ENCODE peak calls at places on chromosomes 1 and 21, in nine cellular contexts. I, T, Z, N, M, B, C, U and J are unnamed samples.

GRCh38 chr1:115302390-115302961 is 35.6 kb downstream of the NGF start:
- DNase-seq in U (no peak), M (no peak), Z (no peak), N (no peak), C (no peak), I (no peak), B (peak; percentile 90), T (no peak), J (no peak)

GRCh38 chr1:59857679-59858354 is 43.1 kb downstream of the HOOK1 start:
- DNase-seq in I (no peak), Z (no peak), U (no peak), T (no peak), N (no peak), C (no peak), M (no peak), B (no peak), J (no peak)

GRCh38 chr1:223041481-223041880 is 101.6 kb downstream of the TLR5 start:
- DNase-seq in B (no peak), I (no peak), Z (no peak), M (no peak), T (no peak), U (no peak), N (no peak), C (no peak), J (no peak)

GRCh38 chr1:185681034-185681633 is 53.1 kb upstream of the HMCN1 start:
- DNase-seq in B (peak; percentile 67), C (peak; percentile 25), U (peak; percentile 60), I (peak; percentile 78), N (peak; percentile 27), M (no peak), Z (peak; percentile 45), T (no peak), J (no peak)

GRCh38 chr21:46317710-46318463 is 5.8 kb downstream of the C21orf58 start:
- DNase-seq in U (no peak), T (no peak), M (no peak), C (peak; percentile 40), I (peak; percentile 54), N (no peak), Z (no peak), B (no peak), J (no peak)

GRCh38 chr1:5269901-5270300 is 615.5 kb downstream of the AJAP1 start:
- DNase-seq in I (no peak), N (no peak), M (no peak), U (no peak), Z (no peak), C (no peak), T (no peak), B (no peak), J (no peak)

GRCh38 chr21:37653201-37653600 is 263.1 kb downstream of the KCNJ6 start:
- DNase-seq in C (no peak), B (no peak), U (no peak), I (no peak), Z (no peak), N (no peak), M (no peak), T (no peak), J (no peak)

GRCh38 chr1:217907504-217907903 is 276.4 kb downstream of the SPATA17 start:
- DNase-seq in M (no peak), U (peak; percentile 79), N (no peak), Z (no peak), B (peak; percentile 15), C (no peak), I (no peak), T (no peak), J (peak; percentile 3)

GRCh38 chr21:37341254-37341960 is 25.2 kb upstream of the DYRK1A start:
- DNase-seq in T (no peak), M (peak; percentile 16), B (no peak), I (no peak), N (no peak), C (no peak), U (no peak), Z (no peak), J (no peak)

GRCh38 chr1:67489643-67490042 is 59.4 kb upstream of the SERBP1 start:
- DNase-seq in N (no peak), T (no peak), I (peak; percentile 47), M (no peak), C (no peak), B (peak; percentile 33), Z (peak; percentile 13), U (peak; percentile 27), J (no peak)

GRCh38 chr1:230050973-230051735 is 15.9 kb upstream of the GALNT2 start:
- DNase-seq in M (no peak), T (no peak), C (no peak), N (no peak), I (no peak), U (no peak), B (no peak), Z (no peak), J (no peak)

GRCh38 chr1:2159124-2159523 is 35.4 kb downstream of the FAAP20 start:
- DNase-seq in B (no peak), T (no peak), I (no peak), Z (no peak), N (no peak), U (peak; percentile 48), M (no peak), C (no peak), J (no peak)

GRCh38 chr1:179953974-179954493 is 576 bp upstream of the CEP350 start:
- DNase-seq in T (no peak), N (no peak), B (peak; percentile 65), U (peak; percentile 81), C (peak; percentile 8), Z (no peak), I (peak; percentile 35), M (peak; percentile 23), J (no peak)

GRCh38 chr1:63454269-63454668 is 68.8 kb downstream of the ITGB3BP start:
- DNase-seq in N (no peak), Z (no peak), B (peak; percentile 44), M (no peak), T (no peak), I (peak; percentile 51), U (peak; percentile 17), C (no peak), J (no peak)

GRCh38 chr1:170530972-170531757 is 801 bp upstream of the GORAB start:
- DNase-seq in T (no peak), M (no peak), Z (no peak), I (peak; percentile 49), C (peak; percentile 12), N (peak; percentile 10), B (no peak), U (peak; percentile 1), J (no peak)

GRCh38 chr1:94787676-94788075 is 32.5 kb upstream of the SLC44A3 start:
- DNase-seq in I (no peak), M (no peak), Z (no peak), C (no peak), N (no peak), T (no peak), B (no peak), U (no peak), J (no peak)

DNA sequence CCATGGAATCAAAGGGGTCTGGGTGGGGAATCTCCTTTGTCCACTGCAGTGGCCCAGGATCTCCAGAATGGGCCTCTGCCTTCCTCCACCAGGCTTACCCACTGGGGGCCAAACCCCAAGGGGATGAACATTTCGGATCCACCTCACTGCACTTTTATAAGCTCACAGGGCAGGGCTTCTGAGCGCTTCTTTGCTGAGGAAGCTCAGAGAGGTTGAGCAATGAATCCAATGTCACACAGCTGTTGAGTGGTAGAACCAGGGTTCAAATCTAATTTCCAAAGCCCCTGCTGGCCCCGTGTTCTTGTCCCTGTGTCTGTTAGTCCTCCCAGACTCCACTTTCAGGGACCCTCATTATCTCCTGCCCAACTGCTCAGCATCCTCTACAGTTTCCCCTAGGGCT is 250.8 kb downstream of the GRIK3 start:
- DNase-seq in N (no peak), T (no peak), B (no peak), M (no peak), Z (no peak), C (no peak), U (no peak), I (no peak), J (no peak)
- H3K4me3 ChIP-seq in N (no peak overlapping the region), T (no peak overlapping the region), B (no peak overlapping the region), M (no peak overlapping the region), Z (no peak overlapping the region), C (no peak overlapping the region), U (no peak overlapping the region), I (no peak overlapping the region), J (no peak overlapping the region)

DNA sequence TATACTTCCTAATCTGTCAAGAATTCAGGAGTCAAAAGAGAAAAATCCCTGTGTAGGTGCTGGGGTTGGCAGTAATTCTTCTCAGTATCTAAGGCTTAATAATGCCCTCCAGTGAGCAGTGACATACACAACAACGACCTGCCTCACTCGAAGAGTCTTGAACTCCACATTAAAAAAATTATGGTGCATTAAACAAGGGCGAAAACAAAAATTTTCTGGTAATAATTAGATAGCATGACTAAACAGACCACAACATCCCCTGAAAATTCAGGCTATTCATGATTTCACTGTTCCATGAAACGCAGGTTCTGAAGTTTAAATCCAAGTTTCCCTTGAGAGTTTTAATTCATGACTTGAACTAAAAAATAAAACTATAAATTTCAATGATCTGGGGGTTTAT is 5.1 kb downstream of the SRSF4 start:
- DNase-seq in Z (no peak), M (no peak), C (no peak), N (no peak), U (no peak), T (no peak), I (no peak), B (no peak), J (no peak)
- TF ChIP-seq CTCF in Z (no peak), M (no peak), C (no peak), N (no peak), U (no peak), T (no peak), I (no peak), B (no peak), J (no peak)

GRCh38 chr1:32871364-32872188 is 864 bp upstream of the FNDC5 start:
- DNase-seq in T (no peak), M (no peak), C (no peak), N (no peak), Z (no peak), B (peak; percentile 2), U (peak; percentile 36), I (peak; percentile 43), J (no peak)
- H3K4me3 ChIP-seq in T (peak overlapping the region; percentile 52), M (peak overlapping the region; percentile 62), C (peak overlapping the region; percentile 47), N (no peak overlapping the region), Z (no peak overlapping the region), B (peak overlapping the region; percentile 30), U (no peak overlapping the region), I (peak overlapping the region; percentile 61), J (no peak overlapping the region)

DNA sequence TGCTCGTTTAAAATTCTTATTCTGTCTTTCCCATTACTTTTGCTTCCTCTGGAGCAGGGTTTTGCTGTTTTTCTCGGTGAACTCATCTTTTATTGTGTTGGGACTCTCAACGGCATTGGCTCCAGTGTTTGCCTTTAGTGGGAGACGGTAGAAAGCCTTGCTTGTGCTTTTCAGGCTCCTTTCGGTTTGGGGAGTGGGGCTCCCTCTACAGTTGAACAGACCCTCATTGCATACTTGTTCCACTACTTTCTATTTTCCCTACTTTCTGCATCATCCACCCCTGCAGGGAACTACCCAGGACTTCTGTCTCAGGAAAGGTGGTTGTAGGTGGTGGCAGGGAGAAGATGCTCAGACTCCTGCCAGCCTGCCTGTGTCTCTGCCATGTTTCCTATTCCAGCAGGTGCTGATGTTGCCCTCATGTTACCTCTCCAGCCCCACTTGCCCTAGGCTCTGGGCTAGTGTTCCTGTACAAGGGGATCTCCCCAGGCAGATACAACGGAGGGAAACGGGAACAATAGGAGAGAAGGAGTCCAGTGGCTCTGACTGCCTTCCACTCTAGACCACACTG is 68.5 kb upstream of the ZBTB18 start:
- DNase-seq in B (peak; percentile 6), I (peak; percentile 75), N (no peak), C (no peak), U (no peak), T (no peak), M (no peak), Z (no peak), J (no peak)
- TF ChIP-seq CTCF in B (no peak), I (peak; percentile 71), N (no peak), C (no peak), U (no peak), T (no peak), M (peak; percentile 43), Z (no peak), J (no peak)